ENCODE peak calls at places on chromosome 14, in eight cellular contexts. U is fibroblast of villous mesenchyme, R is foreskin fibroblast, D is neural progenitor cell, W is stomach, H is thyroid gland, I is endodermal cell, J is transverse colon. G is an unnamed sample.

GRCh38 chr14:95555053-95555452 is 20.2 kb downstream of the GLRX5 start:
- DNase-seq in D (no peak), H (no peak), U (no peak), W (no peak), I (peak), R (no peak), J (no peak), G (no peak)

GRCh38 chr14:34387974-34388533 is 74.0 kb downstream of the SPTSSA start:
- DNase-seq in W (no peak), R (no peak), J (no peak), I (no peak), D (no peak), U (no peak), H (no peak), G (no peak)

GRCh38 chr14:95935228-95935822 is 58.7 kb downstream of the TUNAR start:
- DNase-seq in W (no peak), U (peak), H (peak), R (peak), J (no peak), D (peak), I (peak), G (peak)

GRCh38 chr14:38880643-38881567 is 222.1 kb downstream of the SEC23A start:
- DNase-seq in U (peak), I (no peak), W (no peak), H (no peak), J (no peak), R (no peak), D (no peak), G (no peak)

GRCh38 chr14:37246427-37246829 is 48.7 kb downstream of the MIPOL1 start:
- DNase-seq in I (no peak), U (peak), W (no peak), H (no peak), J (no peak), R (peak), D (peak), G (peak)

GRCh38 chr14:70108419-70108818 is 80.3 kb downstream of the SLC8A3 start:
- DNase-seq in R (no peak), I (no peak), U (no peak), H (no peak), J (no peak), D (no peak), W (no peak), G (no peak)

GRCh38 chr14:77498984-77499527 is 440 bp upstream of the ISM2 start:
- DNase-seq in U (no peak), R (no peak), J (no peak), I (peak), D (peak), W (peak), H (no peak), G (no peak)

GRCh38 chr14:26427059-26427458 is 170.8 kb downstream of the NOVA1 start:
- DNase-seq in J (no peak), H (peak), D (no peak), U (peak), I (no peak), W (no peak), R (no peak), G (peak)

GRCh38 chr14:41607119-41607785 is 576 bp downstream of the LRFN5 start:
- DNase-seq in R (no peak), H (no peak), I (peak), J (no peak), U (peak), W (no peak), D (peak), G (peak)

GRCh38 chr14:35814371-35815005 is 5.4 kb upstream of the RALGAPA1 start:
- DNase-seq in H (peak), U (peak), I (peak), D (peak), J (peak), W (peak), R (no peak), G (peak)

GRCh38 chr14:37036669-37037341 is 135.6 kb downstream of the SLC25A21 start:
- DNase-seq in D (no peak), R (peak), U (no peak), W (no peak), H (peak), I (no peak), J (no peak), G (peak)

GRCh38 chr14:79334272-79334671 is 877.0 kb downstream of the DIO2 start:
- DNase-seq in J (no peak), U (no peak), R (no peak), W (no peak), H (no peak), D (no peak), I (peak), G (no peak)

GRCh38 chr14:22400590-22401259 is 188.3 kb downstream of the DAD1 start:
- DNase-seq in H (no peak), W (no peak), D (no peak), R (no peak), I (no peak), J (no peak), U (no peak), G (no peak)

GRCh38 chr14:56205906-56206305 is 87.7 kb downstream of the PELI2 start:
- DNase-seq in U (no peak), W (no peak), J (no peak), D (no peak), I (no peak), R (no peak), H (peak), G (no peak)

GRCh38 chr14:80560800-80561199 is 349.5 kb upstream of the DIO2 start:
- DNase-seq in U (no peak), J (no peak), R (no peak), D (no peak), H (no peak), I (no peak), W (no peak), G (no peak)

GRCh38 chr14:101235042-101235871 is 326.0 kb upstream of the DIO3 start:
- DNase-seq in I (peak), U (peak), H (peak), W (peak), R (peak), D (peak), J (peak), G (peak)

GRCh38 chr14:24843494-24843893 is 206.5 kb downstream of the STXBP6 start:
- DNase-seq in J (no peak), D (no peak), I (no peak), H (no peak), U (peak), W (no peak), R (no peak), G (no peak)

GRCh38 chr14:35385042-35385839 is 19.3 kb downstream of the NFKBIA start:
- DNase-seq in J (peak), D (peak), U (peak), H (peak), R (peak), I (peak), W (peak), G (peak)

GRCh38 chr14:76958975-76959710 is 69.4 kb downstream of the IRF2BPL start:
- DNase-seq in R (no peak), D (no peak), W (no peak), I (no peak), H (peak), U (peak), J (no peak), G (no peak)

GRCh38 chr14:67477926-67478915 is 10.3 kb downstream of the TMEM229B start:
- DNase-seq in J (no peak), W (no peak), D (no peak), U (no peak), H (peak), R (no peak), I (no peak), G (no peak)

GRCh38 chr14:54589843-54590242 is 22.9 kb downstream of the SAMD4A start:
- DNase-seq in I (no peak), W (no peak), D (no peak), U (peak), J (no peak), R (no peak), H (no peak), G (peak)

GRCh38 chr14:35386673-35387125 is 17.9 kb downstream of the NFKBIA start:
- DNase-seq in J (no peak), I (peak), D (peak), W (no peak), R (no peak), U (peak), H (peak), G (no peak)

GRCh38 chr14:77114609-77115008 is 16.6 kb downstream of the CIPC start:
- DNase-seq in U (no peak), W (no peak), D (no peak), H (no peak), I (no peak), R (no peak), J (no peak), G (no peak)

GRCh38 chr14:96198430-96199133 is 6.1 kb upstream of the BDKRB2 start:
- DNase-seq in R (no peak), H (peak), J (no peak), D (no peak), W (no peak), U (peak), I (no peak), G (no peak)

GRCh38 chr14:64966976-64967375 is 5.2 kb downstream of the RAB15 start:
- DNase-seq in H (peak), I (no peak), D (no peak), U (no peak), J (peak), R (no peak), W (peak), G (no peak)

GRCh38 chr14:70995671-70996070 is 88.4 kb downstream of the PCNX1 start:
- DNase-seq in I (peak), R (no peak), U (no peak), J (peak), W (no peak), D (no peak), H (no peak), G (peak)

GRCh38 chr14:34003691-34004090 is 52.8 kb upstream of the EGLN3 start:
- DNase-seq in J (no peak), U (no peak), R (no peak), D (no peak), W (no peak), I (no peak), H (no peak), G (no peak)

GRCh38 chr14:93939304-93940229 is 12.4 kb downstream of the FAM181A start:
- DNase-seq in R (peak), I (peak), U (peak), H (peak), W (peak), D (peak), J (peak), G (peak)
- H3K4me3 ChIP-seq in R (no peak), I (peak), U (no peak), H (no peak), W (peak), D (peak), J (no peak), G (no peak)

DNA sequence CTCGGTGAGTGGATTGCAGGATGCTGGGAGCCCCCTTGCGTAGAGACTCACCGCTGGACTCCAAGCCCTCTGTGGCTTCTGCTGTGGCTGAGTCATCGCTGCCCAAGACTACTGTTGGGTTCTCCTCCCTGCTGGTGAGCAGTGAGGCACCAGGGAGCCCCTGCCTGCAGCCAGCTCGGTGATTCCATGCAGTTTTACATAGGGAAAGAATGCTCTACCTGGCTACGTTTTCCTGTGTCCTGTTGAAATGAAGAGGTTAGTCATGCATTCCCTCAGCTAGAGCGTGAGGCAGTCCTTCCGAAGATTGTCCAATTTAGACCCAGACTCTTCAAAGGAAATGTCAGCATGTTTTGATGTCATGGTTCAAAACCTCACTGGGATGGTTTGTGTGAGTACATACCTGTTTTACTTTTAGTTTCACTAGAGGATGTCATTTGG is 28.2 kb downstream of the TRAF3 start:
- DNase-seq in R (no peak), D (no peak), J (peak), W (no peak), U (no peak), I (peak), H (peak), G (peak)
- TF ChIP-seq CTCF in R (no peak), D (no peak), J (no peak), W (no peak), U (no peak), I (no peak), H (no peak), G (peak)

DNA sequence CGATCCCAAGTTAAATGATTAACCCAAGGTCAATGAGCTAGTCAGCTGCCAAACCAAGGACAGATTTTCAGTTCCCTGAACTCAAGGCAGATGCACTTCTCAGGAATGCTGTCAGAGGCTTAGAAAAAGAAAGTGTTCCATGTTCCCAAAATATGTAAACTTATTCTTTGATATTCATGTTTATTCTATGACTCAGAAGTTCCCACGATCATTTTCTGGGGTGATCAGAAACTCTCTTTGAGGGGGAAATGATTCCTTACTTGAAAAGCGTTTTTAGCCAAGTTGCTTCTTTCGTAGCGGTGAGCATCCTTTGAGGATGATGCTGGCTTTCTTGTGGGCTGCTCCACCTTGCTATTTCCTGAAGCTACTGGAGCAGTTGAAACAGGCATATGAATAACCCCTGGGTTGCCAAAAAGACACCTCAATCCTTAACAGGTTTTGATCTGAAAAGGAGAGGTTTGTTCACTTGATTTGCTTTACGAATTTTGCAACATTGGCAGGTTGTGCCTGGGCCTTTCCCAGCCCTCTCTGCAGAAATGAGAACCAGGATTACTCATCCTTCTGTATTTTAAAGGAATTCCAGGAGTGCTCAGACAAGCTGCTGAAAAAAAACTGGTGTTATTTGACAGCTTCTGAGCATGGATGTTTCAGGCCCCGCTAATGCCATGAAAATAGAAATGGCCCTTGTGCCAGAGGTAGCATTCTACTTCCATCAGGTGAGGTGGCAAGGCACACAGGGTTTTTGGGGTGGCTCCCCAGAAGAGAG is 121.4 kb upstream of the HIF1A start:
- DNase-seq in D (no peak), H (no peak), I (peak), J (no peak), U (peak), R (no peak), W (no peak), G (peak)
- H3K4me3 ChIP-seq in D (no peak), H (no peak), I (no peak), J (no peak), U (no peak), R (no peak), W (no peak), G (no peak)

GRCh38 chr14:87066221-87066817 is 926.7 kb downstream of the GALC start:
- DNase-seq in R (no peak), H (no peak), W (no peak), J (no peak), U (no peak), D (no peak), I (no peak), G (peak)
- TF ChIP-seq CTCF in R (peak), H (no peak), W (no peak), J (no peak), U (peak), D (no peak), I (peak), G (peak)

DNA sequence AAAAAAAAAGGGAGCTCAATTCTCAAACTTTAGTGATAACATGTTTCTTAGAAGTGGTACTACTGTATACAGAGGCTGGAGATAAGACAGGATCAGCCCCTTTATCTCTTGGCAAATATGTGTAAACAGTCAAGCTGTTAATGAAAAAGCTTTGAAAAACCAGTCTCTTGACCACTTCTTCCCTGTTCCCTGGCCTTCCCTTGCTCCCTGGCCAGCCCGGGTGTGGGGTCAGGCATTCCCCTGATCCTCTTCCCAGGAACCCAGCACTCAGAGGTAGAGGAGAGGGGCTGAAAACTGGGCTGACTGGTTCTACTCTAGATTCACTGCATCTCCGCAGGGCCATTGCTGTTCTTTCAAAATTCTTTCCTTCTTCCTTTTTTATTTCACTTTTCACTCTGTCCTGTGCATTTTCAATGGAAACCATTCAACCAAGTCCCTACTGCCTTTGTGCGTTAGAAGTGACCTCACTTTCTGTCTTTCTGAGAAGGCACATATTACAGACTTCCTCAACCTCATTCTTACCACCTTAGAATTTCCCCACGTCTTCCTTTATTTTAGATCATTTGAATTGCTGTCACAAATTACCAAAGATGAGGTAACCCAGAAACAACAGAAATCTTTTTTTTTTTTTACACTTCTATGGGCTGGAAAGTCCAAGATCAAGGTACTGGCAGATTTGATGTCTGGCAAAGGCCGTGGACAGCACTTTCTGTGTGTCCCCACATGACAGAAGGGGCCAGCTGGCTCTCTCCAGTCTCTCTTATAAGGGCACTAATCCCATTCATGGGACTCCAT is 5.7 kb downstream of the GNG2 start:
- DNase-seq in J (no peak), D (no peak), I (peak), W (no peak), U (peak), H (no peak), R (no peak), G (no peak)
- H3K4me3 ChIP-seq in J (no peak), D (no peak), I (no peak), W (no peak), U (no peak), H (no peak), R (no peak), G (no peak)

DNA sequence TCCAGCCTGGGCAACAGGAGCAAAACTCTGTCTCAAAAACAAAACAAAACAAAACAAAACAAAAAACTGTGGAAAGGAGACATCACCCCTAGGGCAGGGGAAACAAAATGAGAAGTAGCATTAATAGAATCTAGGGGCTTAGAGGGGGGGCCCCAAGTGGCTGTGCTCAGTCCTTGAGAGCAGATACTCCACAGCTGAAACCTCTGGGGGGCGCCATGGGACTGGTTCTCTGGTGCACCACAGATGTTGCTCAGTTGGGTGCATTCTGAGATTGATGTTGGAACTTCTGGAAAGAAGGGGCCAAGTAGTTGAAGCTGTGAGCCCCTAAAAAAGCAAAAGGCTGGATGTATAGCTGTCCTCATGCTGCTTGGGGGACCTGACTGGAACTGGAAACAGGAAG is 11.8 kb upstream of the SYNE2 start:
- DNase-seq in W (peak), U (peak), I (peak), H (no peak), R (no peak), J (peak), D (peak), G (no peak)
- TF ChIP-seq CTCF in W (no peak), U (peak), I (peak), H (no peak), R (no peak), J (peak), D (peak), G (peak)

GRCh38 chr14:105142651-105143450 is 25.7 kb downstream of the JAG2 start:
- DNase-seq in W (no peak), J (peak), D (no peak), R (no peak), U (no peak), H (no peak), I (peak), G (no peak)
- H3K4me3 ChIP-seq in W (no peak), J (no peak), D (no peak), R (no peak), U (no peak), H (no peak), I (no peak), G (no peak)